ENCODE peak calls at places on chromosomes 4 and X, in five cellular contexts. One of them, this sample, is unnamed.
A peak's percentile ranks its signal among the peaks of the same experiment; 100 is the strongest.

GRCh38 chrX:43822015-43822414 is 60.2 kb downstream of the MAOB start:
- DNase-seq in kidney glomerular epithelial cell: peak; percentile 16
- DNase-seq in endothelial cell: no peak
- DNase-seq in esophagus muscularis mucosa: no peak
- DNase-seq in activated naive CD4-positive, alpha-beta T cell treated with anti-CD3 and anti-CD28 coated beads for 36 hours: no peak
- DNase-seq in this sample: no peak

GRCh38 chrX:1484638-1485019 is 31.9 kb upstream of the ASMTL start:
- DNase-seq in endothelial cell: no peak
- DNase-seq in esophagus muscularis mucosa: no peak
- DNase-seq in kidney glomerular epithelial cell: no peak
- DNase-seq in activated naive CD4-positive, alpha-beta T cell treated with anti-CD3 and anti-CD28 coated beads for 36 hours: no peak
- DNase-seq in this sample: no peak

GRCh38 chr4:2934077-2934812 is 29.0 kb downstream of the NOP14 start:
- DNase-seq in endothelial cell: peak; percentile 48
- DNase-seq in kidney glomerular epithelial cell: no peak
- DNase-seq in esophagus muscularis mucosa: peak; percentile 94
- DNase-seq in activated naive CD4-positive, alpha-beta T cell treated with anti-CD3 and anti-CD28 coated beads for 36 hours: peak; percentile 35
- DNase-seq in this sample: no peak

GRCh38 chr4:1627417-1628313 is 56.4 kb downstream of the FAM53A start:
- DNase-seq in activated naive CD4-positive, alpha-beta T cell treated with anti-CD3 and anti-CD28 coated beads for 36 hours: no peak
- DNase-seq in kidney glomerular epithelial cell: no peak
- DNase-seq in esophagus muscularis mucosa: no peak
- DNase-seq in endothelial cell: no peak
- DNase-seq in this sample: no peak

GRCh38 chr4:108213308-108213707 is 44.6 kb upstream of the LEF1 start:
- DNase-seq in activated naive CD4-positive, alpha-beta T cell treated with anti-CD3 and anti-CD28 coated beads for 36 hours: no peak
- DNase-seq in kidney glomerular epithelial cell: no peak
- DNase-seq in endothelial cell: no peak
- DNase-seq in esophagus muscularis mucosa: no peak
- DNase-seq in this sample: no peak

GRCh38 chr4:174714393-174715211 is 114.4 kb downstream of the GLRA3 start:
- DNase-seq in activated naive CD4-positive, alpha-beta T cell treated with anti-CD3 and anti-CD28 coated beads for 36 hours: peak; percentile 31
- DNase-seq in esophagus muscularis mucosa: no peak
- DNase-seq in kidney glomerular epithelial cell: peak; percentile 30
- DNase-seq in endothelial cell: peak; percentile 53
- DNase-seq in this sample: no peak

GRCh38 chr4:5705672-5706310 is 2.6 kb downstream of the EVC2 start:
- DNase-seq in activated naive CD4-positive, alpha-beta T cell treated with anti-CD3 and anti-CD28 coated beads for 36 hours: no peak
- DNase-seq in esophagus muscularis mucosa: no peak
- DNase-seq in endothelial cell: no peak
- DNase-seq in kidney glomerular epithelial cell: no peak
- DNase-seq in this sample: no peak

GRCh38 chr4:144667500-144667899 is 21.5 kb downstream of the HHIP start:
- DNase-seq in kidney glomerular epithelial cell: peak; percentile 76
- DNase-seq in esophagus muscularis mucosa: no peak
- DNase-seq in endothelial cell: no peak
- DNase-seq in activated naive CD4-positive, alpha-beta T cell treated with anti-CD3 and anti-CD28 coated beads for 36 hours: no peak
- DNase-seq in this sample: no peak

GRCh38 chr4:15106417-15106816 is 104.1 kb downstream of the CPEB2 start:
- DNase-seq in activated naive CD4-positive, alpha-beta T cell treated with anti-CD3 and anti-CD28 coated beads for 36 hours: no peak
- DNase-seq in kidney glomerular epithelial cell: no peak
- DNase-seq in esophagus muscularis mucosa: no peak
- DNase-seq in endothelial cell: no peak
- DNase-seq in this sample: no peak

GRCh38 chr4:148068065-148068911 is 336.4 kb downstream of the ARHGAP10 start:
- DNase-seq in endothelial cell: no peak
- DNase-seq in esophagus muscularis mucosa: no peak
- DNase-seq in kidney glomerular epithelial cell: no peak
- DNase-seq in activated naive CD4-positive, alpha-beta T cell treated with anti-CD3 and anti-CD28 coated beads for 36 hours: no peak
- DNase-seq in this sample: no peak

GRCh38 chr4:40750461-40751258 is 905 bp downstream of the NSUN7 start:
- DNase-seq in kidney glomerular epithelial cell: peak; percentile 27
- DNase-seq in esophagus muscularis mucosa: no peak
- DNase-seq in activated naive CD4-positive, alpha-beta T cell treated with anti-CD3 and anti-CD28 coated beads for 36 hours: no peak
- DNase-seq in endothelial cell: peak; percentile 24
- DNase-seq in this sample: no peak

GRCh38 chr4:149881744-149882143 is 66.1 kb upstream of the IQCM start:
- DNase-seq in esophagus muscularis mucosa: no peak
- DNase-seq in endothelial cell: no peak
- DNase-seq in activated naive CD4-positive, alpha-beta T cell treated with anti-CD3 and anti-CD28 coated beads for 36 hours: no peak
- DNase-seq in kidney glomerular epithelial cell: no peak
- DNase-seq in this sample: no peak

GRCh38 chrX:51905711-51906110 is 12.3 kb downstream of the MAGED1 start:
- DNase-seq in kidney glomerular epithelial cell: no peak
- DNase-seq in activated naive CD4-positive, alpha-beta T cell treated with anti-CD3 and anti-CD28 coated beads for 36 hours: no peak
- DNase-seq in endothelial cell: no peak
- DNase-seq in esophagus muscularis mucosa: no peak
- DNase-seq in this sample: no peak

GRCh38 chr4:142845293-142846070 is 619 bp downstream of the INPP4B start:
- DNase-seq in endothelial cell: peak; percentile 35
- DNase-seq in esophagus muscularis mucosa: no peak
- DNase-seq in kidney glomerular epithelial cell: no peak
- DNase-seq in activated naive CD4-positive, alpha-beta T cell treated with anti-CD3 and anti-CD28 coated beads for 36 hours: peak; percentile 23
- DNase-seq in this sample: no peak

GRCh38 chrX:137574102-137574783 is 8.3 kb downstream of the ZIC3 start:
- DNase-seq in esophagus muscularis mucosa: no peak
- DNase-seq in kidney glomerular epithelial cell: no peak
- DNase-seq in endothelial cell: peak; percentile 23
- DNase-seq in activated naive CD4-positive, alpha-beta T cell treated with anti-CD3 and anti-CD28 coated beads for 36 hours: no peak
- DNase-seq in this sample: no peak

GRCh38 chrX:16836371-16836770 is 33.8 kb downstream of the RBBP7 start:
- DNase-seq in endothelial cell: peak; percentile 43
- DNase-seq in kidney glomerular epithelial cell: no peak
- DNase-seq in activated naive CD4-positive, alpha-beta T cell treated with anti-CD3 and anti-CD28 coated beads for 36 hours: no peak
- DNase-seq in esophagus muscularis mucosa: no peak
- DNase-seq in this sample: no peak

GRCh38 chr4:82076359-82076758 is 297.4 kb downstream of the HNRNPD start:
- DNase-seq in esophagus muscularis mucosa: no peak
- DNase-seq in endothelial cell: no peak
- DNase-seq in kidney glomerular epithelial cell: no peak
- DNase-seq in activated naive CD4-positive, alpha-beta T cell treated with anti-CD3 and anti-CD28 coated beads for 36 hours: no peak
- DNase-seq in this sample: no peak

GRCh38 chr4:146255874-146256273 is 41.5 kb downstream of the REELD1 start:
- DNase-seq in kidney glomerular epithelial cell: peak; percentile 48
- DNase-seq in activated naive CD4-positive, alpha-beta T cell treated with anti-CD3 and anti-CD28 coated beads for 36 hours: no peak
- DNase-seq in esophagus muscularis mucosa: no peak
- DNase-seq in endothelial cell: no peak
- DNase-seq in this sample: no peak

GRCh38 chr4:17780461-17781071 is 855 bp downstream of the FAM184B start:
- DNase-seq in esophagus muscularis mucosa: peak; percentile 77
- DNase-seq in endothelial cell: no peak
- DNase-seq in activated naive CD4-positive, alpha-beta T cell treated with anti-CD3 and anti-CD28 coated beads for 36 hours: no peak
- DNase-seq in kidney glomerular epithelial cell: no peak
- DNase-seq in this sample: no peak

GRCh38 chr4:73067971-73068394 is 1.5 kb downstream of the COX18 start:
- DNase-seq in kidney glomerular epithelial cell: no peak
- DNase-seq in activated naive CD4-positive, alpha-beta T cell treated with anti-CD3 and anti-CD28 coated beads for 36 hours: peak; percentile 63
- DNase-seq in endothelial cell: no peak
- DNase-seq in esophagus muscularis mucosa: no peak
- DNase-seq in this sample: no peak

GRCh38 chr4:182502074-182502473 is 258.9 kb downstream of the TENM3 start:
- DNase-seq in endothelial cell: no peak
- DNase-seq in esophagus muscularis mucosa: no peak
- DNase-seq in activated naive CD4-positive, alpha-beta T cell treated with anti-CD3 and anti-CD28 coated beads for 36 hours: no peak
- DNase-seq in kidney glomerular epithelial cell: no peak
- DNase-seq in this sample: no peak

GRCh38 chr4:169611991-169612868 is at the start of gene NEK1:
- DNase-seq in kidney glomerular epithelial cell: peak; percentile 74
- DNase-seq in endothelial cell: peak; percentile 82
- DNase-seq in esophagus muscularis mucosa: peak; percentile 97
- DNase-seq in activated naive CD4-positive, alpha-beta T cell treated with anti-CD3 and anti-CD28 coated beads for 36 hours: peak; percentile 85
- DNase-seq in this sample: peak; percentile 51

GRCh38 chrX:119602701-119603255 is 3.4 kb downstream of the NKRF start:
- DNase-seq in esophagus muscularis mucosa: no peak
- DNase-seq in kidney glomerular epithelial cell: no peak
- DNase-seq in activated naive CD4-positive, alpha-beta T cell treated with anti-CD3 and anti-CD28 coated beads for 36 hours: no peak
- DNase-seq in endothelial cell: no peak
- DNase-seq in this sample: no peak

GRCh38 chr4:153222790-153223417 is 18.7 kb downstream of the TRIM2 start:
- DNase-seq in endothelial cell: peak; percentile 57
- DNase-seq in kidney glomerular epithelial cell: no peak
- DNase-seq in activated naive CD4-positive, alpha-beta T cell treated with anti-CD3 and anti-CD28 coated beads for 36 hours: no peak
- DNase-seq in esophagus muscularis mucosa: no peak
- DNase-seq in this sample: no peak

GRCh38 chrX:39750798-39751197 is 347.0 kb downstream of the BCOR start:
- DNase-seq in activated naive CD4-positive, alpha-beta T cell treated with anti-CD3 and anti-CD28 coated beads for 36 hours: no peak
- DNase-seq in endothelial cell: no peak
- DNase-seq in kidney glomerular epithelial cell: no peak
- DNase-seq in esophagus muscularis mucosa: no peak
- DNase-seq in this sample: no peak

GRCh38 chr4:182141046-182141445 is 102.2 kb upstream of the TENM3 start:
- DNase-seq in endothelial cell: no peak
- DNase-seq in kidney glomerular epithelial cell: no peak
- DNase-seq in activated naive CD4-positive, alpha-beta T cell treated with anti-CD3 and anti-CD28 coated beads for 36 hours: no peak
- DNase-seq in esophagus muscularis mucosa: no peak
- DNase-seq in this sample: no peak

GRCh38 chrX:56211701-56212100 is 20.5 kb upstream of the KLF8 start:
- DNase-seq in kidney glomerular epithelial cell: no peak
- DNase-seq in activated naive CD4-positive, alpha-beta T cell treated with anti-CD3 and anti-CD28 coated beads for 36 hours: no peak
- DNase-seq in endothelial cell: no peak
- DNase-seq in esophagus muscularis mucosa: no peak
- DNase-seq in this sample: no peak

GRCh38 chrX:46165866-46166265 is 379.4 kb downstream of the ZNF674 start:
- DNase-seq in kidney glomerular epithelial cell: no peak
- DNase-seq in esophagus muscularis mucosa: no peak
- DNase-seq in activated naive CD4-positive, alpha-beta T cell treated with anti-CD3 and anti-CD28 coated beads for 36 hours: no peak
- DNase-seq in endothelial cell: no peak
- DNase-seq in this sample: no peak

GRCh38 chr4:24820541-24820940 is 25.2 kb downstream of the SOD3 start:
- DNase-seq in activated naive CD4-positive, alpha-beta T cell treated with anti-CD3 and anti-CD28 coated beads for 36 hours: no peak
- DNase-seq in kidney glomerular epithelial cell: no peak
- DNase-seq in esophagus muscularis mucosa: no peak
- DNase-seq in endothelial cell: no peak
- DNase-seq in this sample: no peak

GRCh38 chr4:110618091-110619000 is 4.5 kb downstream of the PITX2 start:
- DNase-seq in activated naive CD4-positive, alpha-beta T cell treated with anti-CD3 and anti-CD28 coated beads for 36 hours: no peak
- DNase-seq in kidney glomerular epithelial cell: no peak
- DNase-seq in esophagus muscularis mucosa: no peak
- DNase-seq in endothelial cell: peak; percentile 46
- DNase-seq in this sample: no peak

GRCh38 chrX:38886112-38886511 is 84.9 kb downstream of the MID1IP1 start:
- DNase-seq in endothelial cell: no peak
- DNase-seq in activated naive CD4-positive, alpha-beta T cell treated with anti-CD3 and anti-CD28 coated beads for 36 hours: no peak
- DNase-seq in kidney glomerular epithelial cell: no peak
- DNase-seq in esophagus muscularis mucosa: no peak
- DNase-seq in this sample: no peak

GRCh38 chr4:108031427-108032083 is 41.9 kb downstream of the HADH start:
- DNase-seq in esophagus muscularis mucosa: no peak
- DNase-seq in activated naive CD4-positive, alpha-beta T cell treated with anti-CD3 and anti-CD28 coated beads for 36 hours: peak; percentile 85
- DNase-seq in endothelial cell: no peak
- DNase-seq in kidney glomerular epithelial cell: no peak
- DNase-seq in this sample: no peak

GRCh38 chr4:79585834-79586233 is 177.8 kb upstream of the GK2 start:
- DNase-seq in activated naive CD4-positive, alpha-beta T cell treated with anti-CD3 and anti-CD28 coated beads for 36 hours: no peak
- DNase-seq in endothelial cell: no peak
- DNase-seq in kidney glomerular epithelial cell: no peak
- DNase-seq in esophagus muscularis mucosa: no peak
- DNase-seq in this sample: no peak

GRCh38 chrX:7582191-7582590 is 260.8 kb upstream of the VCX start:
- DNase-seq in kidney glomerular epithelial cell: no peak
- DNase-seq in endothelial cell: no peak
- DNase-seq in activated naive CD4-positive, alpha-beta T cell treated with anti-CD3 and anti-CD28 coated beads for 36 hours: no peak
- DNase-seq in esophagus muscularis mucosa: no peak
- DNase-seq in this sample: no peak

GRCh38 chrX:57286507-57287251 is at the start of gene FAAH2:
- DNase-seq in activated naive CD4-positive, alpha-beta T cell treated with anti-CD3 and anti-CD28 coated beads for 36 hours: peak; percentile 83
- DNase-seq in endothelial cell: peak; percentile 12
- DNase-seq in esophagus muscularis mucosa: no peak
- DNase-seq in kidney glomerular epithelial cell: peak; percentile 43
- DNase-seq in this sample: no peak